ENCODE peak calls at places on chromosomes 13 and 19, in nine cellular contexts. I is thoracic aorta; Z is NCI-H1105 treated with DMSO at 0.1 percent for 48 hours; B is fibroblast of gingiva; R is ELF-1; X is stimulated activated CD4-positive, alpha-beta T cell treated with anti-CD3 and anti-CD28 coated beads, Interleukin-1b, Interleukin-23, amount 100 ng/mL, for 1 hour; Y is psoas muscle; D is hepatic stellate cell; S is mesothelial cell of epicardium. G is an unnamed sample.

GRCh38 chr13:30802953-30803478 is 67.7 kb downstream of the ALOX5AP start:
- DNase-seq in Y (peak), D (peak), I (peak), X (peak), Z (peak), B (peak), R (peak), S (peak), G (peak)

GRCh38 chr13:21849323-21849722 is 178.4 kb downstream of the FGF9 start:
- DNase-seq in S (no peak), D (no peak), Z (peak), B (no peak), Y (no peak), R (peak), I (no peak), X (no peak), G (peak)

GRCh38 chr19:4123615-4124568 is at the start of gene MAP2K2:
- DNase-seq in Y (peak), R (peak), I (peak), B (peak), X (peak), D (peak), Z (peak), S (peak), G (peak)

GRCh38 chr19:11168568-11168967 is 13.0 kb upstream of the SPC24 start:
- DNase-seq in X (no peak), I (no peak), Z (no peak), S (no peak), Y (no peak), B (peak), D (peak), R (no peak), G (peak)

GRCh38 chr19:1248454-1249297 is at the start of gene MIDN:
- DNase-seq in X (peak), R (peak), B (peak), I (no peak), S (peak), D (peak), Y (peak), Z (peak), G (peak)

GRCh38 chr19:50553134-50553703 is 15.0 kb downstream of the LRRC4B start:
- DNase-seq in Z (no peak), Y (no peak), D (no peak), R (no peak), X (no peak), S (no peak), B (no peak), I (no peak), G (no peak)

GRCh38 chr13:50917572-50917971 is 8.0 kb downstream of the RNASEH2B start:
- DNase-seq in X (no peak), S (no peak), B (no peak), R (no peak), Y (no peak), I (no peak), D (no peak), Z (no peak), G (no peak)

GRCh38 chr19:873084-874019 is 13.9 kb downstream of the CFD start:
- DNase-seq in Z (peak), B (no peak), D (peak), I (no peak), X (no peak), Y (no peak), S (no peak), R (no peak), G (no peak)

GRCh38 chr13:31767175-31767900 is 28.0 kb downstream of the RXFP2 start:
- DNase-seq in Y (no peak), X (no peak), Z (no peak), B (peak), I (no peak), S (no peak), D (peak), R (no peak), G (peak)

GRCh38 chr13:113639661-113640262 is 18.2 kb downstream of the ATP4B start:
- DNase-seq in X (no peak), Y (no peak), S (no peak), Z (no peak), I (no peak), R (no peak), D (no peak), B (peak), G (no peak)

GRCh38 chr19:16582486-16583261 is 10.5 kb upstream of the SLC35E1 start:
- DNase-seq in R (no peak), D (no peak), X (no peak), S (no peak), Y (no peak), I (no peak), Z (no peak), B (no peak), G (no peak)

GRCh38 chr19:41409288-41409687 is 11.7 kb downstream of the BCKDHA start:
- DNase-seq in Z (no peak), Y (no peak), D (no peak), S (no peak), B (no peak), I (no peak), R (peak), X (no peak), G (no peak)

GRCh38 chr19:50326101-50326664 is 3.0 kb downstream of the KCNC3 start:
- DNase-seq in B (no peak), I (no peak), Y (no peak), X (no peak), Z (no peak), S (no peak), R (no peak), D (no peak), G (no peak)

GRCh38 chr13:97391201-97391600 is 42.8 kb upstream of the RAP2A start:
- DNase-seq in X (no peak), I (no peak), R (no peak), D (no peak), Z (no peak), Y (no peak), B (no peak), S (no peak), G (no peak)

GRCh38 chr19:37874784-37875183 is 31.6 kb downstream of the WDR87 start:
- DNase-seq in I (no peak), D (no peak), R (peak), X (no peak), Z (no peak), S (no peak), B (peak), Y (no peak), G (no peak)

GRCh38 chr13:68719815-68720214 is 1387.8 kb upstream of the ATXN8OS start:
- DNase-seq in R (no peak), B (no peak), D (no peak), I (no peak), X (no peak), Y (no peak), Z (no peak), S (no peak), G (no peak)

GRCh38 chr19:39212377-39212742 is 8.3 kb upstream of the SYCN start:
- DNase-seq in Z (no peak), D (no peak), Y (no peak), I (no peak), R (peak), B (no peak), S (no peak), X (peak), G (peak)

GRCh38 chr13:52097197-52097596 is 31.7 kb downstream of the NEK5 start:
- DNase-seq in X (no peak), B (no peak), I (no peak), Y (no peak), R (no peak), Z (no peak), D (no peak), S (no peak), G (no peak)

GRCh38 chr13:102495663-102496062 is 93.8 kb upstream of the FGF14 start:
- DNase-seq in X (no peak), I (no peak), B (no peak), Z (no peak), D (no peak), Y (no peak), R (peak), S (no peak), G (no peak)

GRCh38 chr13:45138282-45138681 is 18.0 kb downstream of the GTF2F2 start:
- DNase-seq in B (no peak), Z (no peak), R (no peak), I (no peak), X (no peak), D (no peak), S (no peak), Y (no peak), G (no peak)

GRCh38 chr13:71320452-71320851 is 546.6 kb downstream of the DACH1 start:
- DNase-seq in B (no peak), I (no peak), Y (no peak), S (no peak), R (peak), X (no peak), D (peak), Z (peak), G (no peak)

GRCh38 chr13:110706570-110707378 is 858 bp upstream of the CARS2 start:
- DNase-seq in Y (no peak), Z (no peak), D (no peak), R (peak), S (no peak), X (no peak), I (no peak), B (no peak), G (no peak)